ENCODE peak calls at places on chromosomes 5 and 9, in seven cellular contexts. One of them, this sample, is unnamed.

GRCh38 chr9:95494022-95494415 is 22.8 kb downstream of the PTCH1 start:
- DNase-seq in ascending aorta: no peak
- DNase-seq in psoas muscle: no peak
- DNase-seq in CD4-positive, CD25-positive, alpha-beta regulatory T cell: no peak
- DNase-seq in lower lobe of right lung: no peak
- DNase-seq in naive thymus-derived CD4-positive, alpha-beta T cell: no peak
- DNase-seq in aorta: no peak
- DNase-seq in this sample: peak; percentile 43

GRCh38 chr5:39005566-39006232 is 68.5 kb downstream of the RICTOR start:
- DNase-seq in naive thymus-derived CD4-positive, alpha-beta T cell: no peak
- DNase-seq in aorta: no peak
- DNase-seq in lower lobe of right lung: no peak
- DNase-seq in ascending aorta: no peak
- DNase-seq in CD4-positive, CD25-positive, alpha-beta regulatory T cell: peak; percentile 33
- DNase-seq in psoas muscle: no peak
- DNase-seq in this sample: no peak

GRCh38 chr5:82312373-82312856 is 34.3 kb upstream of the RPS23 start:
- DNase-seq in aorta: peak; percentile 75
- DNase-seq in lower lobe of right lung: no peak
- DNase-seq in ascending aorta: peak; percentile 87
- DNase-seq in naive thymus-derived CD4-positive, alpha-beta T cell: no peak
- DNase-seq in psoas muscle: peak; percentile 46
- DNase-seq in CD4-positive, CD25-positive, alpha-beta regulatory T cell: no peak
- DNase-seq in this sample: peak; percentile 64

GRCh38 chr9:125681086-125681622 is 25.9 kb downstream of the MAPKAP1 start:
- DNase-seq in CD4-positive, CD25-positive, alpha-beta regulatory T cell: no peak
- DNase-seq in psoas muscle: no peak
- DNase-seq in lower lobe of right lung: no peak
- DNase-seq in naive thymus-derived CD4-positive, alpha-beta T cell: no peak
- DNase-seq in ascending aorta: no peak
- DNase-seq in aorta: no peak
- DNase-seq in this sample: no peak

GRCh38 chr9:89750117-89750551 is 145.3 kb downstream of the GADD45G start:
- DNase-seq in naive thymus-derived CD4-positive, alpha-beta T cell: no peak
- DNase-seq in lower lobe of right lung: no peak
- DNase-seq in ascending aorta: no peak
- DNase-seq in CD4-positive, CD25-positive, alpha-beta regulatory T cell: no peak
- DNase-seq in psoas muscle: no peak
- DNase-seq in aorta: no peak
- DNase-seq in this sample: no peak

GRCh38 chr5:14184725-14185124 is 41.6 kb downstream of the TRIO start:
- DNase-seq in lower lobe of right lung: no peak
- DNase-seq in CD4-positive, CD25-positive, alpha-beta regulatory T cell: no peak
- DNase-seq in ascending aorta: peak; percentile 82
- DNase-seq in naive thymus-derived CD4-positive, alpha-beta T cell: no peak
- DNase-seq in aorta: peak; percentile 69
- DNase-seq in psoas muscle: no peak
- DNase-seq in this sample: no peak

GRCh38 chr9:126806336-126806735 is 1.5 kb downstream of the ZBTB43 start:
- DNase-seq in psoas muscle: no peak
- DNase-seq in aorta: no peak
- DNase-seq in ascending aorta: no peak
- DNase-seq in lower lobe of right lung: no peak
- DNase-seq in CD4-positive, CD25-positive, alpha-beta regulatory T cell: no peak
- DNase-seq in naive thymus-derived CD4-positive, alpha-beta T cell: no peak
- DNase-seq in this sample: no peak

GRCh38 chr9:20620658-20621552 is 1.4 kb downstream of the MLLT3 start:
- DNase-seq in aorta: peak; percentile 59
- DNase-seq in ascending aorta: peak; percentile 66
- DNase-seq in psoas muscle: peak; percentile 35
- DNase-seq in CD4-positive, CD25-positive, alpha-beta regulatory T cell: peak; percentile 72
- DNase-seq in lower lobe of right lung: peak; percentile 59
- DNase-seq in naive thymus-derived CD4-positive, alpha-beta T cell: peak; percentile 33
- DNase-seq in this sample: peak; percentile 48

GRCh38 chr5:62550103-62550502 is 28.5 kb upstream of the LRRC70 start:
- DNase-seq in lower lobe of right lung: no peak
- DNase-seq in ascending aorta: no peak
- DNase-seq in psoas muscle: no peak
- DNase-seq in aorta: no peak
- DNase-seq in CD4-positive, CD25-positive, alpha-beta regulatory T cell: no peak
- DNase-seq in naive thymus-derived CD4-positive, alpha-beta T cell: no peak
- DNase-seq in this sample: no peak

GRCh38 chr5:108025009-108025408 is 354.3 kb upstream of the EFNA5 start:
- DNase-seq in CD4-positive, CD25-positive, alpha-beta regulatory T cell: no peak
- DNase-seq in lower lobe of right lung: no peak
- DNase-seq in ascending aorta: no peak
- DNase-seq in psoas muscle: no peak
- DNase-seq in naive thymus-derived CD4-positive, alpha-beta T cell: no peak
- DNase-seq in aorta: no peak
- DNase-seq in this sample: no peak

DNA sequence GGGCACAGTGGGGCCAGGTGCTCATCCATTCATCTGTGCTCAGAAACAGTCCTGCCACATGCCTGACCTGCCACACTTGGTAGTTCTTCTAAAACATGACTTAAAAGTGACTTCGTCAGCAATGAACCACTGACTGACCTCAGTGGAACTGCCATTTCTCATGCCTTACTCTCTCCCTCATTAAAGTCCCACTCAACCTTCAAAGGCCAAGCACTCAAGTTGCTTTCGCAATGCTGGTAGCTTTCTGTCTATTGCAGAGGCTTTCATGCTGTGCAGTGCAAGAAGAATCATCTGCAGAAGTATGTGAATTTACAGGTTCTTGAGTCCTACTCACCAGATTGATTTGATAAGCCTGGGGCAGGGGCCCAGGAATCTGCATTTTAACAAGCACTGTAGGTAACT is 23.9 kb downstream of the B4GALT1 start:
- DNase-seq in ascending aorta: no peak
- DNase-seq in naive thymus-derived CD4-positive, alpha-beta T cell: no peak
- DNase-seq in lower lobe of right lung: peak; percentile 61
- DNase-seq in aorta: no peak
- DNase-seq in CD4-positive, CD25-positive, alpha-beta regulatory T cell: no peak
- DNase-seq in psoas muscle: no peak
- DNase-seq in this sample: peak; percentile 7
- H3K4me1 ChIP-seq in ascending aorta: peaks cover 85% of the 10 kb centered on the region
- H3K4me1 ChIP-seq in naive thymus-derived CD4-positive, alpha-beta T cell: peaks cover 83% of the 10 kb centered on the region
- H3K4me1 ChIP-seq in lower lobe of right lung: peaks cover 95% of the 10 kb centered on the region
- H3K4me1 ChIP-seq in aorta: peaks cover 11% of the 10 kb centered on the region
- H3K4me1 ChIP-seq in CD4-positive, CD25-positive, alpha-beta regulatory T cell: peaks cover 66% of the 10 kb centered on the region
- H3K4me1 ChIP-seq in psoas muscle: peaks cover 81% of the 10 kb centered on the region
- H3K4me1 ChIP-seq in this sample: peaks cover 27% of the 10 kb centered on the region

GRCh38 chr5:135377751-135378680 is 21.0 kb downstream of the MACROH2A1 start:
- DNase-seq in lower lobe of right lung: no peak
- DNase-seq in ascending aorta: no peak
- DNase-seq in aorta: no peak
- DNase-seq in naive thymus-derived CD4-positive, alpha-beta T cell: no peak
- DNase-seq in CD4-positive, CD25-positive, alpha-beta regulatory T cell: no peak
- DNase-seq in psoas muscle: no peak
- DNase-seq in this sample: no peak

GRCh38 chr5:135379052-135379654 is 19.9 kb downstream of the MACROH2A1 start:
- DNase-seq in CD4-positive, CD25-positive, alpha-beta regulatory T cell: no peak
- DNase-seq in aorta: no peak
- DNase-seq in psoas muscle: no peak
- DNase-seq in lower lobe of right lung: no peak
- DNase-seq in naive thymus-derived CD4-positive, alpha-beta T cell: no peak
- DNase-seq in ascending aorta: no peak
- DNase-seq in this sample: no peak

GRCh38 chr5:135373747-135374515 is 25.1 kb downstream of the MACROH2A1 start:
- DNase-seq in lower lobe of right lung: no peak
- DNase-seq in naive thymus-derived CD4-positive, alpha-beta T cell: no peak
- DNase-seq in aorta: no peak
- DNase-seq in CD4-positive, CD25-positive, alpha-beta regulatory T cell: peak; percentile 4
- DNase-seq in ascending aorta: no peak
- DNase-seq in psoas muscle: peak; percentile 49
- DNase-seq in this sample: no peak

GRCh38 chr5:135375040-135375439 is 24.0 kb downstream of the MACROH2A1 start:
- DNase-seq in naive thymus-derived CD4-positive, alpha-beta T cell: no peak
- DNase-seq in CD4-positive, CD25-positive, alpha-beta regulatory T cell: no peak
- DNase-seq in lower lobe of right lung: no peak
- DNase-seq in aorta: no peak
- DNase-seq in psoas muscle: peak; percentile 66
- DNase-seq in ascending aorta: no peak
- DNase-seq in this sample: no peak

DNA sequence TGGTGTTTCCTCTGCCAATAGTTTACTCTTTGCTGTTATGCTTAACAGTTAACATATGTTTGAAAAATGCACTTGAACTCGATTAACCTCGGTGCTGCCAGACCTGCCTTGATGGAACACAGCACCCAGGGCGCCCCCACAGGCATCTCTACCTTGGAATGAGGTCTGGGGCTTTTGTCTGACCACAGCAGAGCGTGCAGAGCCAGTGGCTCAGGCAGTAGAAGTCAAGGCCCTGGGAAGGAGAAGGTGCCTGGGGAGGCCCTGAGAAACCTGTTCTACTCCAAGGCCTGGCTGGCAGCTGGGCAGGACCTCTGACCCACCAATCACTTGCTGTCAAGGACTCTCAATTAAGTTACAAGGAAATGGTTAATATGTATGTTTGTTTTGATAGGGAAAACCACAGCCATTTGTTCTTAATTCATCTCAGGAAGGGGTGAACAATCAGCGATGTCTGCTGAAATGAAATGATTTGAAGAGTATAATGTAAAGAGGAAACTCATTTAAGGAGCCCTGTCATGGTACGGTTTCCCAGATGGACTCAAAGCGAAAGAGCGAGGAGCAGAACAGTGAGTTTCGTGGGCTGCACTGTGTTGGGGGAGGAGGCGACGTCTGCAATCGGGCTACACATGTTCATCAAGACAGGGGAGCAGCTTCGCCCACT is 21.9 kb downstream of the MACROH2A1 start:
- DNase-seq in lower lobe of right lung: no peak
- DNase-seq in aorta: no peak
- DNase-seq in psoas muscle: no peak
- DNase-seq in naive thymus-derived CD4-positive, alpha-beta T cell: no peak
- DNase-seq in CD4-positive, CD25-positive, alpha-beta regulatory T cell: no peak
- DNase-seq in ascending aorta: no peak
- DNase-seq in this sample: no peak
- H3K4me1 ChIP-seq in lower lobe of right lung: peaks cover 46% of the 10 kb centered on the region
- H3K4me1 ChIP-seq in aorta: no peaks in the 10 kb centered on the region
- H3K4me1 ChIP-seq in psoas muscle: peaks cover 65% of the 10 kb centered on the region
- H3K4me1 ChIP-seq in naive thymus-derived CD4-positive, alpha-beta T cell: no peaks in the 10 kb centered on the region
- H3K4me1 ChIP-seq in CD4-positive, CD25-positive, alpha-beta regulatory T cell: peaks cover 15% of the 10 kb centered on the region
- H3K4me1 ChIP-seq in ascending aorta: peaks cover 19% of the 10 kb centered on the region
- H3K4me1 ChIP-seq in this sample: peaks cover 12% of the 10 kb centered on the region

GRCh38 chr5:124702442-124703024 is 43.9 kb downstream of the ZNF608 start:
- DNase-seq in CD4-positive, CD25-positive, alpha-beta regulatory T cell: no peak
- DNase-seq in aorta: no peak
- DNase-seq in lower lobe of right lung: no peak
- DNase-seq in ascending aorta: no peak
- DNase-seq in psoas muscle: no peak
- DNase-seq in naive thymus-derived CD4-positive, alpha-beta T cell: no peak
- DNase-seq in this sample: no peak
- H3K4me1 ChIP-seq in CD4-positive, CD25-positive, alpha-beta regulatory T cell: no peaks in the 10 kb centered on the region
- H3K4me1 ChIP-seq in aorta: peaks cover 3% of the 10 kb centered on the region
- H3K4me1 ChIP-seq in lower lobe of right lung: peaks cover 51% of the 10 kb centered on the region
- H3K4me1 ChIP-seq in ascending aorta: peaks cover 10% of the 10 kb centered on the region
- H3K4me1 ChIP-seq in psoas muscle: peaks cover 57% of the 10 kb centered on the region
- H3K4me1 ChIP-seq in naive thymus-derived CD4-positive, alpha-beta T cell: no peaks in the 10 kb centered on the region
- H3K4me1 ChIP-seq in this sample: peaks cover 71% of the 10 kb centered on the region

GRCh38 chr5:1514027-1514818 is 9.5 kb downstream of the LPCAT1 start:
- DNase-seq in ascending aorta: peak; percentile 60
- DNase-seq in psoas muscle: peak; percentile 8
- DNase-seq in CD4-positive, CD25-positive, alpha-beta regulatory T cell: no peak
- DNase-seq in lower lobe of right lung: no peak
- DNase-seq in aorta: peak; percentile 30
- DNase-seq in naive thymus-derived CD4-positive, alpha-beta T cell: peak; percentile 2
- DNase-seq in this sample: peak; percentile 4

GRCh38 chr5:1511651-1512540 is 11.9 kb downstream of the LPCAT1 start:
- DNase-seq in lower lobe of right lung: no peak
- DNase-seq in CD4-positive, CD25-positive, alpha-beta regulatory T cell: no peak
- DNase-seq in psoas muscle: peak; percentile 3
- DNase-seq in ascending aorta: peak; percentile 49
- DNase-seq in aorta: peak; percentile 38
- DNase-seq in naive thymus-derived CD4-positive, alpha-beta T cell: peak; percentile 7
- DNase-seq in this sample: peak; percentile 7

GRCh38 chr5:1511037-1511436 is 12.7 kb downstream of the LPCAT1 start:
- DNase-seq in naive thymus-derived CD4-positive, alpha-beta T cell: no peak
- DNase-seq in lower lobe of right lung: no peak
- DNase-seq in ascending aorta: peak; percentile 52
- DNase-seq in CD4-positive, CD25-positive, alpha-beta regulatory T cell: no peak
- DNase-seq in aorta: peak; percentile 39
- DNase-seq in psoas muscle: peak; percentile 8
- DNase-seq in this sample: peak; percentile 7

GRCh38 chr5:1513326-1514026 is 10.3 kb downstream of the LPCAT1 start:
- DNase-seq in ascending aorta: peak; percentile 40
- DNase-seq in naive thymus-derived CD4-positive, alpha-beta T cell: peak; percentile 1
- DNase-seq in CD4-positive, CD25-positive, alpha-beta regulatory T cell: no peak
- DNase-seq in aorta: peak; percentile 41
- DNase-seq in lower lobe of right lung: peak; percentile 49
- DNase-seq in psoas muscle: peak; percentile 2
- DNase-seq in this sample: peak; percentile 5

DNA sequence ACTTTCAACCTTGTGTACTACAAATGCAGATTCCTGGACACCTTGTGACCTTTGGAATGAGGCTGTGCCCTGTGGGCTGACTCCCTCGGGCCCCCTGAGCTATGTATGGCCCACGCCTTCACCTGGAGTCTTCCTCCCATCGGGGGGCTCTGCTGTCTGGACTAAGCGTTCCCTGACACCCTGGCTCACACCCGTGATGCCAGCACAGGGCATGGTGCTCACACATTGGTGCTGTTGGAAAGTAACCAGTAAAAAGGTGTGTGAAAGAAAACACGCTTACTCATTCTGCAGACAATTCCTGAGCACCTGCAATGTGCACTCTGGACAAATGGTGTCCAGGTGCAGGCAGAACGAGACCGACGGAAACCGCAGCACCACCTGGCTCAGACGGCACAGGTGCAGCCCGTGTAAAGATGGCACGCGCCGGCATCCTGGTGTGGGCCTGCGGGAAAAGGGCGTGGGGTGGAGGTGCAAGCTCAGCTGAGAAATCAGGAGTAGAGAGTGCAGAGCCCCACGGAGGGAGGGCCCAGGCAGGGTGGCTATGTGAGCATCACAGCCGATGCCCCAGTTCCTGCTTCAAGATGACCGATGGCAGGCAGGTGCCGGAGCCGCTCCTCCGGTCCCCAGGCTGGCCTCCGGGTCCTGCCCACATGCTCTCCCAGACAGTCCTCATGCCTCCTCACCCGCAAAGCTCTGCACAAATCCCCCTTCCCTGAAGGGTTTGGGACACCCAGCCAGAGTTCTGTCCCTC is 11.0 kb downstream of the LPCAT1 start:
- DNase-seq in ascending aorta: peak; percentile 59
- DNase-seq in lower lobe of right lung: peak; percentile 45
- DNase-seq in naive thymus-derived CD4-positive, alpha-beta T cell: peak; percentile 2
- DNase-seq in CD4-positive, CD25-positive, alpha-beta regulatory T cell: no peak
- DNase-seq in aorta: no peak
- DNase-seq in psoas muscle: peak; percentile 13
- DNase-seq in this sample: peak; percentile 16
- H3K4me1 ChIP-seq in ascending aorta: peaks cover 4% of the 10 kb centered on the region
- H3K4me1 ChIP-seq in lower lobe of right lung: peaks cover 49% of the 10 kb centered on the region
- H3K4me1 ChIP-seq in naive thymus-derived CD4-positive, alpha-beta T cell: peaks cover 34% of the 10 kb centered on the region
- H3K4me1 ChIP-seq in CD4-positive, CD25-positive, alpha-beta regulatory T cell: no peaks in the 10 kb centered on the region
- H3K4me1 ChIP-seq in aorta: no peaks in the 10 kb centered on the region
- H3K4me1 ChIP-seq in psoas muscle: no peaks in the 10 kb centered on the region
- H3K4me1 ChIP-seq in this sample: no peaks in the 10 kb centered on the region

This sample was measured in transverse colon.